ENCODE peak calls at places on chromosome 9, in four cellular contexts. Q is AG09309, P is foreskin fibroblast, H is OCI-LY7. U is an unnamed sample.

GRCh38 chr9:74960548-74960947 is 7.8 kb upstream of the C9orf40 start:
- DNase-seq in H (no peak), P (peak), Q (peak), U (no peak)

GRCh38 chr9:23011669-23012068 is 565.0 kb downstream of the DMRTA1 start:
- DNase-seq in H (no peak), P (no peak), Q (no peak), U (no peak)

GRCh38 chr9:123473226-123473625 is 117.2 kb downstream of the CRB2 start:
- DNase-seq in H (no peak), Q (no peak), P (peak), U (no peak)

GRCh38 chr9:114936566-114936965 is 6.2 kb upstream of the TNFSF8 start:
- DNase-seq in P (peak), H (no peak), Q (no peak), U (no peak)

GRCh38 chr9:15416880-15417279 is 5.8 kb upstream of the SNAPC3 start:
- DNase-seq in Q (no peak), H (peak), P (no peak), U (no peak)

GRCh38 chr9:128787583-128788156 is 617 bp downstream of the TBC1D13 start:
- DNase-seq in Q (no peak), H (no peak), P (peak), U (no peak)

GRCh38 chr9:26770821-26771220 is 121.8 kb downstream of the CAAP1 start:
- DNase-seq in H (no peak), Q (no peak), P (no peak), U (no peak)

GRCh38 chr9:87497604-87498045 is at the start of gene DAPK1:
- DNase-seq in Q (no peak), P (no peak), H (no peak), U (no peak)

GRCh38 chr9:35186524-35186923 is 24.7 kb downstream of the UNC13B start:
- DNase-seq in P (no peak), Q (no peak), H (no peak), U (no peak)

GRCh38 chr9:127876764-127877562 is 512 bp downstream of the AK1 start:
- DNase-seq in P (no peak), Q (no peak), H (no peak), U (no peak)

GRCh38 chr9:136456257-136456656 is 16.6 kb upstream of the INPP5E start:
- DNase-seq in P (no peak), H (no peak), Q (no peak), U (no peak)

GRCh38 chr9:734831-735511 is 106.5 kb upstream of the DMRT1 start:
- DNase-seq in Q (peak), P (peak), H (no peak), U (no peak)

GRCh38 chr9:34615132-34615531 is 3.2 kb upstream of the RPP25L start:
- DNase-seq in H (no peak), P (no peak), Q (no peak), U (no peak)

GRCh38 chr9:125632321-125633115 is 74.5 kb downstream of the MAPKAP1 start:
- DNase-seq in H (peak), P (no peak), Q (no peak), U (peak)

GRCh38 chr9:14301582-14301981 is 12.4 kb downstream of the NFIB start:
- DNase-seq in P (no peak), Q (no peak), H (no peak), U (no peak)

GRCh38 chr9:116558035-116558434 is 129.1 kb upstream of the TRIM32 start:
- DNase-seq in Q (no peak), H (no peak), P (no peak), U (no peak)

GRCh38 chr9:113350937-113351336 is 1.6 kb downstream of the BSPRY start:
- DNase-seq in H (peak), Q (no peak), P (no peak), U (peak)

GRCh38 chr9:113349044-113349433 is 302 bp upstream of the BSPRY start:
- DNase-seq in H (no peak), Q (no peak), P (no peak), U (no peak)

GRCh38 chr9:113350338-113350672 is 964 bp downstream of the BSPRY start:
- DNase-seq in Q (no peak), H (no peak), P (no peak), U (no peak)

GRCh38 chr9:113347479-113347878 is 1.9 kb upstream of the BSPRY start:
- DNase-seq in Q (no peak), P (no peak), H (no peak), U (no peak)

GRCh38 chr9:113349434-113350337 is at the start of gene BSPRY:
- DNase-seq in P (no peak), Q (no peak), H (peak), U (no peak)
- H3K4me3 ChIP-seq in P (peak), Q (no peak), H (peak), U (peak)

DNA sequence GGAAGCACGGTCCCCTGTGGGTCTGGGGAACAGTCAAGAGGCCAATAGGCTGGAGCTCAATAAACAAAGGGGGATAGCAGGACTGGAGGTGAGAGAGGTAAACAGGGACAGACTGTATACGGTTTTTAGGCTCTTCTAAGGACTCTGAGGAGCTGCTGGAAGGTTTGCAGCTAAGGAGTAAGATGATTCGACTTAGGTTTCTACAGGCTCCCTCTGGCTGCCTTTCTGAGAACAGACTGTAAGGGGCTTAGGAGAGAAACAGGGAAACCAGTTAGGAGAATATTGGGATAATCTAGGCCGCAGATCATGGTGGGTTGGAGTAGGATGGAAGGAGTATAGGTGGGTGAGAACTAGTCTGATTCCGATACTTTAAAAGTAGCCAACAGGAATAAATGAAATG is 10.4 kb downstream of the CDK5RAP2 start:
- DNase-seq in H (no peak), Q (no peak), P (no peak), U (no peak)
- TF ChIP-seq CTCF in H (no peak), Q (peak), P (no peak), U (no peak)

GRCh38 chr9:122261469-122261881 is 3.2 kb downstream of the RBM18 start:
- DNase-seq in H (no peak), Q (peak), P (peak), U (no peak)
- H3K4me3 ChIP-seq in H (no peak), Q (no peak), P (no peak), U (no peak)

GRCh38 chr9:1832960-1833359 is 182.2 kb upstream of the SMARCA2 start:
- DNase-seq in Q (no peak), P (no peak), H (no peak), U (no peak)

GRCh38 chr9:1839984-1840383 is 175.2 kb upstream of the SMARCA2 start:
- DNase-seq in P (no peak), Q (no peak), H (no peak), U (no peak)

GRCh38 chr9:1837453-1838084 is 177.6 kb upstream of the SMARCA2 start:
- DNase-seq in P (peak), H (peak), Q (no peak), U (peak)
- TF ChIP-seq CTCF in P (peak), H (peak), Q (peak), U (peak)

GRCh38 chr9:121372563-121373400 is 2.7 kb upstream of the STOM start:
- DNase-seq in P (no peak), H (no peak), Q (no peak), U (no peak)
- H3K4me3 ChIP-seq in P (no peak), H (no peak), Q (no peak), U (no peak)

DNA sequence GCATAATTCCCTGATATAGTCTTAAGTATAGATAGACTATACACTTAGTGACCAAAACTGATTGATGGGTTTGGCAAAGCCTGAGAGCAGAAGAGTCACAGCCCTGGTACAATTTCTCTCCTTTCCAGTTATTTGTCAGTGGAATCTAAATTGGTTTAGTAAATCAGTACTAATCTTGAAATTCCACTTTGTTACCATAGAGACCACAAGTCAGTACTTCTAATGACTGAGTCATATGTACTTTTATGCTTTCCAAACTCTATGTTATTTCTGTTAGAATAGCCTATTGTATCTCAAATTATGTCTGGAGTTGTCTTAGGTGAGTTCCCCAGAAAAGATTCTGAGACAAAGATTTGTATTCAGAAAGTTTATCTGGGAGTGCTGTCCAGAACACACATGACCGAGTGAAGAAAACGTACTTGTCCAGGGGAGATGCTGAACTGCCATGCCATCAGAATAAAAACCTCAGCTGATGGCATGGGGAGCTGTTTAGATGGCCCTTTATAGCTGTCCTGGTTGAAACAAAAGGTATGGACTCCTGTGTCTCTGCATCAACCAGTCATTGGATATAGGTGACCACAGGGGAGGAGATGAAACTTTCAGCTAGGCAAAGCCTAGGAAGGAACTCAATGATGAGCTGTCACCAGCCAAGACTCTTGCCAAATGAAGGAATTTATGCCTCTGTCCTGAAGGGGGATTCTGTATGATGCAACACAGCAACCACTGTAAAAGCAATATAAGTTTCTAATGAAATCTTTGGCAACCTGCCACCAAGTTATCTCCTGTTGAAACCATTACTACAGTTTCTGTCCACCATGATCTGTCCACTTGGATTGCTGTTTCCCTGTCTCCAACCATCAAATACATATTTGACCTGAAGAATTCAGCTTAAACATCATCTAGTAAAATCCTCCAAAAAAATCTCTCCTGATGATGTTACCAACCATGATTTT is 18.0 kb upstream of the SMC2 start:
- DNase-seq in Q (peak), H (no peak), P (peak), U (no peak)
- TF ChIP-seq CTCF in Q (no peak), H (no peak), P (no peak), U (no peak)

GRCh38 chr9:130849356-130849755 is 14.3 kb downstream of the ABL1 start:
- DNase-seq in P (no peak), H (no peak), Q (no peak), U (no peak)

GRCh38 chr9:130845254-130845653 is 10.2 kb downstream of the ABL1 start:
- DNase-seq in Q (no peak), H (no peak), P (no peak), U (no peak)

GRCh38 chr9:130845901-130846381 is 10.9 kb downstream of the ABL1 start:
- DNase-seq in Q (no peak), H (no peak), P (peak), U (no peak)

GRCh38 chr9:130846487-130847305 is 11.6 kb downstream of the ABL1 start:
- DNase-seq in P (peak), H (no peak), Q (no peak), U (no peak)

GRCh38 chr9:130847306-130848217 is 12.5 kb downstream of the ABL1 start:
- DNase-seq in P (peak), H (no peak), Q (peak), U (no peak)
- H3K4me3 ChIP-seq in P (peak), H (no peak), Q (no peak), U (no peak)

DNA sequence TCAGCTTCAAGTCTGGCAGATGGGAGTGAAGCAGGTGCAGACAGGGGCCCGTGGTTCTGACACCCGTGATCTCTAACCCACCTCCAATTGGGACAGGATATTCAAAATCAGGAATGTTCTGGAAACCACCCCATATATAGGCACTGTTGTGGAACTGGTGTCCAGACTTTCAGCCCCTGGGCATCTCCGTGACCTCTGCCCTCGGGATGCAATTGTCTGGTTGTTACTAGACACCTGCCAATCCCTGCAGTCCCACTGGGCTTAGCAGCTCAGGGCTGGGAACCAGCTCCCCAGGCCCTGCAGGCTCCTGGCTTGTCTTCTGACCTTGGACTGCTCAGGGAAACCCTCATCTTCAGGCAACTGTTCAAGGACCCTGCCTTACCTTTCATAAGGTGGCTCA is 38.8 kb downstream of the NTNG2 start:
- DNase-seq in P (no peak), H (no peak), Q (no peak), U (no peak)
- TF ChIP-seq CTCF in P (no peak), H (no peak), Q (no peak), U (no peak)